ENCODE peak calls at places on chromosomes 16 and 17, in seven cellular contexts. V is uterus, H is neural progenitor cell, N is endodermal cell, K is cardiac muscle cell, F is GM12878, S is fibroblast of lung. O is an unnamed sample.

GRCh38 chr16:269061-269796 is 6.5 kb downstream of the RGS11 start:
- DNase-seq in K (no peak), F (no peak), S (no peak), V (no peak), N (no peak), H (no peak), O (no peak)

GRCh38 chr17:80441598-80442304 is 26.8 kb downstream of the ENDOV start:
- DNase-seq in V (no peak), S (no peak), K (no peak), N (no peak), H (no peak), F (no peak), O (no peak)

GRCh38 chr17:34644941-34645550 is 65.7 kb downstream of the TMEM132E start:
- DNase-seq in S (no peak), V (no peak), K (no peak), H (no peak), N (no peak), F (no peak), O (no peak)

GRCh38 chr16:84179612-84180320 is 7.1 kb downstream of the TAF1C start:
- DNase-seq in K (no peak), F (no peak), H (no peak), S (no peak), N (peak; percentile 40), V (no peak), O (no peak)

GRCh38 chr17:71024172-71024571 is 854.8 kb downstream of the KCNJ2 start:
- DNase-seq in H (no peak), F (no peak), N (no peak), K (no peak), S (no peak), V (no peak), O (no peak)

GRCh38 chr17:55609737-55610201 is 98.5 kb upstream of the SMIM36 start:
- DNase-seq in S (peak; percentile 74), V (no peak), N (no peak), K (peak; percentile 38), H (no peak), F (no peak), O (peak; percentile 10)

GRCh38 chr17:6070280-6070894 is at the start of gene WSCD1:
- DNase-seq in V (no peak), F (no peak), N (peak; percentile 76), K (no peak), S (no peak), H (peak; percentile 81), O (no peak)

GRCh38 chr16:2586241-2586640 is 48.4 kb downstream of the PDPK1 start:
- DNase-seq in S (no peak), N (peak; percentile 69), H (peak; percentile 8), V (no peak), F (no peak), K (no peak), O (no peak)

GRCh38 chr16:81523387-81524115 is 78.9 kb downstream of the CMIP start:
- DNase-seq in V (peak; percentile 44), F (no peak), S (peak; percentile 90), H (no peak), N (no peak), K (peak; percentile 70), O (no peak)

GRCh38 chr17:10003705-10004104 is 98.6 kb upstream of the RCVRN start:
- DNase-seq in K (no peak), V (no peak), F (no peak), N (no peak), S (no peak), H (no peak), O (no peak)

GRCh38 chr17:73786286-73786743 is 142.1 kb upstream of the SDK2 start:
- DNase-seq in H (peak; percentile 89), V (no peak), K (no peak), F (no peak), S (no peak), N (peak; percentile 83), O (no peak)

GRCh38 chr16:3873482-3874173 is 6.9 kb downstream of the CREBBP start:
- DNase-seq in N (no peak), K (peak; percentile 40), S (no peak), V (no peak), H (no peak), F (no peak), O (no peak)

GRCh38 chr16:46904471-46904870 is 20.3 kb downstream of the GPT2 start:
- DNase-seq in H (no peak), F (no peak), V (no peak), S (no peak), K (no peak), N (no peak), O (no peak)

GRCh38 chr16:65062736-65063583 is 58.9 kb downstream of the CDH11 start:
- DNase-seq in K (no peak), S (no peak), N (no peak), H (no peak), V (no peak), F (no peak), O (no peak)

GRCh38 chr16:52078716-52079655 is 468.0 kb downstream of the TOX3 start:
- DNase-seq in N (no peak), K (no peak), H (no peak), S (no peak), F (no peak), V (no peak), O (no peak)

GRCh38 chr16:24896439-24896838 is 50.7 kb downstream of the SLC5A11 start:
- DNase-seq in S (no peak), V (no peak), H (no peak), N (no peak), K (no peak), F (peak; percentile 12), O (no peak)

GRCh38 chr17:78235885-78236284 is 4.5 kb downstream of the TMEM235 start:
- DNase-seq in K (no peak), F (no peak), H (no peak), N (peak; percentile 46), V (no peak), S (no peak), O (no peak)

GRCh38 chr17:38725066-38725465 is 5.1 kb upstream of the CISD3 start:
- DNase-seq in F (no peak), H (no peak), V (no peak), N (no peak), S (no peak), K (no peak), O (no peak)

GRCh38 chr17:31425646-31426045 is 34.2 kb downstream of the RAB11FIP4 start:
- DNase-seq in H (peak; percentile 21), V (no peak), N (peak; percentile 64), K (no peak), S (no peak), F (no peak), O (peak; percentile 42)

GRCh38 chr16:57544129-57544653 is 1.7 kb downstream of the ADGRG5 start:
- DNase-seq in H (no peak), F (peak; percentile 95), K (peak; percentile 66), N (peak; percentile 31), S (peak; percentile 42), V (peak; percentile 1), O (peak; percentile 7)

GRCh38 chr17:30495586-30495985 is 18.4 kb downstream of the GOSR1 start:
- DNase-seq in V (no peak), S (no peak), F (no peak), K (no peak), H (no peak), N (no peak), O (no peak)

GRCh38 chr17:50153650-50154575 is 3.4 kb upstream of the PPP1R9B start:
- DNase-seq in S (no peak), V (peak; percentile 54), K (peak; percentile 72), N (no peak), F (no peak), H (no peak), O (peak; percentile 78)

GRCh38 chr17:9200699-9201359 is 179.5 kb downstream of the NTN1 start:
- DNase-seq in V (no peak), S (no peak), K (no peak), H (no peak), N (no peak), F (peak; percentile 31), O (no peak)

DNA sequence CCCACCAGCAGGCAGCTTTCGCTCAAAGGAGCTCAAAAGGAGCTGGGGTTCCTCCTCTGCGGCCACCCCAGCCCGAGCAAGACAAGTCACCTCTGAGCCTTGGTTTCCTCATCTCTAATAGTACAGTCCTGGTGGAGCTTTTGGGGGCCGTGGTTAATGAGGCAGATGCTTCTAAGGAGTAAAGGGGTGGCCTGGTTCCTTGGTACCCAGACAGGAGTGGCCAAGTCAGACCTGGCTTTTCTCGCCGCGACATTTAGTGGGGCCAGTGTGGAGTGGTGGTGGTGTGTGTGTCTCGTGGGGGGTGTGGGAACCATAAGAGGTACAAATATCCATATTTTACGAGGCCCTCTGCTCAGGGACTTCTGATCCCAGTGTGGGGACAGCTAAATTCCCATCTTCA is 6.7 kb downstream of the FOXF1 start:
- DNase-seq in H (no peak), F (no peak), V (no peak), S (no peak), K (no peak), N (no peak), O (no peak)
- TF ChIP-seq CTCF in H (no peak), F (no peak), V (no peak), S (no peak), K (no peak), N (no peak), O (no peak)

DNA sequence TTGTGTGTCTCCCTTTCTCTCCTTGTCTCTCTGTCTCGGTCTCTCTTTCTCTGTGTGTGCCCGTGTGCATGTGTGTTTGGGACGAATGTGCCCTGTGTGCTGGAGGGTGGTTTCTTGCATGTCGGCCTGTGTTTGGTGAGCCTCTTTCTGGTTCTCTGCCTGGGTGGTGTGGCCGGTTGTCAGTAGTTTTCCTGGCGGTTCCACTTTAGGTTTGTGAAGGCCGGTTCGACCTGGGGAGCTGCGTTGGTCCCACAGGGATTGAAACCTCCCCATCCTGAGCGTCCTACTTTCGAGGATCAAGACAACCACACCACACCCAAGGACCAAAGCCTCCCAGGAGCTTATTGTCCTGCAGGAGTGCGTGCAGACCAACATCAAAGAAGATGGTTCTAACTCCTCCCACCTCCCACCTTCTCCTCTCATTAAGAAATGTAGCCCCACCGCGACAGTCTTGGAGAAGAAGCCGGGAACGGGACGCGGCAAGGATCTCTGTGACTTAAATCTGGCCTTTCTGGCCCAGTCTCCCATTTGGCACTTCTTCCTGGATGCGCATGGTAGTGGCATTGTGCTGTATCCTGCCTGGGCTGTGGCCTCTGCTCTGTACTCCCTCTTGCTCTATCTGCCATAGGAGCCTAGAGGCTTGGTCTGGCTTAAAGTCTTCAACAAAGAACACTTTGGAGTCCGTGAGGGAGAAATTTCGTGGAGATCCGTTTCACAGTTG is 1685.0 kb downstream of the TP53TG3F start:
- DNase-seq in S (no peak), H (no peak), V (no peak), F (no peak), K (no peak), N (no peak), O (no peak)
- H3K9me3 ChIP-seq in S (no peaks in the 10 kb centered on the region), H (no peaks in the 10 kb centered on the region), V (no peaks in the 10 kb centered on the region), F (no peaks in the 10 kb centered on the region), K (no peaks in the 10 kb centered on the region), N (peaks cover 61% of the 10 kb centered on the region), O (no peaks in the 10 kb centered on the region)

DNA sequence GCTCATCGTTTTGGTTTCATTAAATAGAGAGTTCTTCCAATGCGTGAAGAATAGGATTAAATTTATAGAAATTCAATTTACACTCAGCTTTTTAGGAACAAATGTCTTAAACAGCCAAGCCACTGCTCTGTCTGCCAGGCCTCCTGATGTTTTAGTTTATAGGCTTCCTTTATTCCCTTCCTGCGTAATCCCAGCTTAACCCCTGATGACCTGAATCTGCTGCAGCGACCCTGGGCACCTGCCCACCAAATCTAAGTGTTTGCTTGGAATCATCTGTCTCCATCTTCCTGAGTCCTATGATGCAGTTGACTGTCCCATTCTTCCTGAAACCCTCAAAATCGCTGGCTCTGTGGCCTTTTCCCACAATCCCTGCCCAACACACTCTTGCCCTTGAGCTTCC is 179.9 kb downstream of the GSG1L start:
- DNase-seq in N (no peak), S (no peak), H (peak; percentile 67), K (no peak), V (no peak), F (no peak), O (no peak)
- TF ChIP-seq CTCF in N (no peak), S (no peak), H (no peak), K (no peak), V (no peak), F (no peak), O (no peak)

GRCh38 chr16:35449663-35450062 is 1990.3 kb downstream of the TP53TG3F start:
- DNase-seq in F (no peak), K (no peak), V (no peak), N (no peak), H (no peak), S (no peak), O (no peak)
- H3K9me3 ChIP-seq in F (peaks cover 4% of the 10 kb centered on the region), K (no peaks in the 10 kb centered on the region), V (no peaks in the 10 kb centered on the region), N (peaks cover 96% of the 10 kb centered on the region), H (peaks cover 26% of the 10 kb centered on the region), S (peaks cover 2% of the 10 kb centered on the region), O (peaks cover 9% of the 10 kb centered on the region)

O was measured in heart right ventricle.